ENCODE peak calls at places on chromosomes 11 and 22, in ten cellular contexts. U, Z, G, I, P, C, D, Q, N and E are unnamed samples.

GRCh38 chr11:46918087-46918751 is at the start of gene LRP4:
- DNase-seq in U (no peak), C (peak; percentile 21), G (no peak), Q (peak; percentile 36), D (peak; percentile 68), N (peak; percentile 57), I (no peak), Z (no peak), P (no peak), E (no peak)

GRCh38 chr11:28343304-28344233 is 235.4 kb downstream of the METTL15 start:
- DNase-seq in G (peak; percentile 85), U (peak; percentile 34), P (no peak), I (peak; percentile 83), Q (no peak), Z (peak; percentile 77), C (peak; percentile 91), D (no peak), N (peak; percentile 74), E (peak; percentile 72)

GRCh38 chr11:130439876-130440275 is 8.6 kb upstream of the ADAMTS15 start:
- DNase-seq in P (no peak), G (no peak), N (no peak), U (no peak), C (no peak), I (no peak), D (no peak), Q (no peak), Z (no peak), E (no peak)

GRCh38 chr22:38314992-38315800 is 2.0 kb downstream of the CSNK1E start:
- DNase-seq in D (no peak), G (no peak), Z (no peak), N (no peak), U (no peak), P (no peak), I (peak; percentile 25), Q (peak; percentile 16), C (peak; percentile 29), E (no peak)

GRCh38 chr11:31500560-31500959 is 8.9 kb downstream of the IMMP1L start:
- DNase-seq in P (no peak), G (peak; percentile 54), U (no peak), N (no peak), D (no peak), Z (peak; percentile 24), Q (no peak), I (peak; percentile 16), C (peak; percentile 56), E (no peak)

GRCh38 chr11:46485852-46486443 is 94.4 kb upstream of the CHRM4 start:
- DNase-seq in N (no peak), U (no peak), C (no peak), Q (no peak), G (no peak), Z (no peak), I (no peak), P (no peak), D (no peak), E (no peak)

GRCh38 chr11:125305346-125305745 is 140.8 kb downstream of the PKNOX2 start:
- DNase-seq in Q (no peak), Z (no peak), P (no peak), C (no peak), I (no peak), G (no peak), D (no peak), U (no peak), N (no peak), E (no peak)

GRCh38 chr22:26893034-26893710 is 235.8 kb downstream of the MIAT start:
- DNase-seq in Z (no peak), D (no peak), Q (no peak), P (peak; percentile 27), G (no peak), C (no peak), U (no peak), I (no peak), N (no peak), E (no peak)

GRCh38 chr22:39171623-39172264 is 19.3 kb upstream of the CBX7 start:
- DNase-seq in D (no peak), I (no peak), N (no peak), C (no peak), P (no peak), U (no peak), Q (no peak), G (no peak), Z (no peak), E (no peak)

GRCh38 chr11:69151811-69152210 is 3.9 kb upstream of the SMIM38 start:
- DNase-seq in Z (no peak), I (no peak), N (no peak), G (peak; percentile 49), Q (no peak), P (peak; percentile 42), U (peak; percentile 16), C (no peak), D (no peak), E (no peak)

GRCh38 chr11:117302228-117302627 is 11.1 kb downstream of the BACE1-AS start:
- DNase-seq in D (no peak), Z (no peak), Q (no peak), N (no peak), U (no peak), P (no peak), I (no peak), G (no peak), C (no peak), E (no peak)

DNA sequence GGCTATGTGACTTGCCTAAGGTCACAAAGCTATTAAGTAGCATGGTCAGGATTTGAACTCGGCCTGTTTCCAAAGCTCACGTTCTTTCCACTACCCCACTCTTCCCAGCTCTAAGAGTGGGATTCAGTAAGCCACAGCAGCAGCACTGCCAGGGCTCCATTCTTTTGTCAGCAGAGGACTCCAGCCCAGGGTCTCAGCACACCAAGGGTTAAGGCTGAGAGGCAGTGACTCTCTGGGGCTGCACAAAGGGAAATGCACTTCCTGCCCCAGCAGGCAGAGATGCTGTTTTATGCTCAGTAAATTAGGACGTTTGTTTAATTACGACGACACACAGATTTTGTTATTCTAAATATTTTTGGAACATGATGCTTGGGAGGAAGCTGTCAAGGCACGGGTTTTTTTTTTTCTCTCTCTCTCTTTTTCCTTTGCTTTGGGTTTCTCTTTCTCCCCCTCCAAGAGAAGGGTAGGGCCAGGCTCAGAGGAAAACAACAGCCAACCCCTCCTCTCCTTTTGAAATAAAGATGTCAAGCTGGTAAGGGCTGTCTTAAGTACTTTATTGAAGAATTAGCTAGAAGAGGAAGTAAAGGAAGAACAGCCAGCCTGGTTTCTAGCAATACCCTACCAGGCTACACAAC is 2.9 kb downstream of the MYH9 start:
- DNase-seq in U (no peak), N (peak; percentile 51), G (no peak), Q (peak; percentile 62), Z (no peak), P (no peak), D (no peak), I (peak; percentile 55), C (peak; percentile 60), E (no peak)
- TF ChIP-seq CTCF in U (no peak), N (no peak), G (no peak), Q (no peak), Z (no peak), P (peak; percentile 57), D (no peak), I (peak; percentile 1), C (no peak), E (no peak)

GRCh38 chr11:95089620-95090542 is at the start of gene ENDOD1:
- DNase-seq in G (peak; percentile 84), U (peak; percentile 88), Q (peak; percentile 82), P (peak; percentile 86), D (peak; percentile 84), C (peak; percentile 78), I (peak; percentile 75), Z (peak; percentile 90), N (peak; percentile 87), E (peak; percentile 72)
- TF ChIP-seq CTCF in G (no peak), U (no peak), Q (peak; percentile 16), P (peak; percentile 31), D (no peak), C (no peak), I (peak; percentile 22), Z (peak; percentile 32), N (no peak), E (peak; percentile 27)

GRCh38 chr11:56950510-56950909 is 38.2 kb upstream of the OR5AK2 start:
- DNase-seq in G (no peak), P (no peak), I (no peak), Z (peak; percentile 37), D (no peak), C (no peak), Q (no peak), U (no peak), N (peak; percentile 4), E (no peak)
- TF ChIP-seq CTCF in G (no peak), P (peak; percentile 45), I (no peak), Z (peak; percentile 46), D (no peak), C (no peak), Q (no peak), U (no peak), N (no peak), E (no peak)

GRCh38 chr11:102254047-102254446 is 63.2 kb upstream of the BIRC3 start:
- DNase-seq in Q (no peak), I (no peak), N (peak; percentile 38), D (no peak), U (no peak), C (no peak), P (no peak), Z (peak; percentile 47), G (no peak), E (no peak)
- TF ChIP-seq CTCF in Q (peak; percentile 52), I (peak; percentile 9), N (peak; percentile 43), D (no peak), U (no peak), C (peak; percentile 23), P (peak; percentile 50), Z (peak; percentile 66), G (peak; percentile 25), E (peak; percentile 65)